ENCODE peak calls at places on chromosomes 7 and 10, in five cellular contexts. One of them, this sample, is unnamed. For H3K36me3, the result is how much of the 10 kb centered on the place peaks cover.

GRCh38 chr10:104299031-104299904 is 30.3 kb downstream of the GSTO2 start:
- DNase-seq in neuronal stem cell: no peak
- DNase-seq in HCT116: no peak
- DNase-seq in DND-41: no peak
- DNase-seq in heart left ventricle: no peak
- DNase-seq in this sample: no peak

GRCh38 chr7:34237493-34237849 is 332.1 kb downstream of the BMPER start:
- DNase-seq in neuronal stem cell: no peak
- DNase-seq in HCT116: no peak
- DNase-seq in DND-41: no peak
- DNase-seq in heart left ventricle: no peak
- DNase-seq in this sample: no peak

GRCh38 chr7:128830231-128831177 is at the start of gene FLNC:
- DNase-seq in neuronal stem cell: no peak
- DNase-seq in HCT116: no peak
- DNase-seq in DND-41: no peak
- DNase-seq in heart left ventricle: peak
- DNase-seq in this sample: peak

GRCh38 chr7:22154130-22154529 is 202.8 kb downstream of the RAPGEF5 start:
- DNase-seq in neuronal stem cell: peak
- DNase-seq in HCT116: no peak
- DNase-seq in DND-41: peak
- DNase-seq in heart left ventricle: no peak
- DNase-seq in this sample: no peak

GRCh38 chr10:104274762-104275721 is 6.1 kb downstream of the GSTO2 start:
- DNase-seq in neuronal stem cell: no peak
- DNase-seq in HCT116: peak
- DNase-seq in DND-41: no peak
- DNase-seq in heart left ventricle: no peak
- DNase-seq in this sample: no peak

GRCh38 chr10:95039281-95039680 is 30.0 kb downstream of the CYP2C8 start:
- DNase-seq in neuronal stem cell: no peak
- DNase-seq in HCT116: no peak
- DNase-seq in DND-41: no peak
- DNase-seq in heart left ventricle: no peak
- DNase-seq in this sample: no peak

GRCh38 chr10:89926736-89927135 is 225.3 kb downstream of the KIF20B start:
- DNase-seq in neuronal stem cell: no peak
- DNase-seq in HCT116: no peak
- DNase-seq in DND-41: no peak
- DNase-seq in heart left ventricle: no peak
- DNase-seq in this sample: no peak

GRCh38 chr10:78520737-78521430 is 487.2 kb downstream of the RPS24 start:
- DNase-seq in neuronal stem cell: no peak
- DNase-seq in HCT116: peak
- DNase-seq in DND-41: no peak
- DNase-seq in heart left ventricle: no peak
- DNase-seq in this sample: no peak

GRCh38 chr10:121490906-121491519 is 107.2 kb downstream of the FGFR2 start:
- DNase-seq in neuronal stem cell: no peak
- DNase-seq in HCT116: no peak
- DNase-seq in DND-41: no peak
- DNase-seq in heart left ventricle: peak
- DNase-seq in this sample: peak

GRCh38 chr7:867001-867405 is 9.4 kb upstream of the GET4 start:
- DNase-seq in neuronal stem cell: no peak
- DNase-seq in HCT116: no peak
- DNase-seq in DND-41: no peak
- DNase-seq in heart left ventricle: peak
- DNase-seq in this sample: peak
- H3K4me3 ChIP-seq in neuronal stem cell: peak
- H3K4me3 ChIP-seq in HCT116: no peak
- H3K4me3 ChIP-seq in DND-41: no peak
- H3K4me3 ChIP-seq in heart left ventricle: no peak
- H3K4me3 ChIP-seq in this sample: peak

GRCh38 chr10:96122824-96123223 is 7.3 kb upstream of the ZNF518A start:
- DNase-seq in neuronal stem cell: no peak
- DNase-seq in HCT116: no peak
- DNase-seq in DND-41: no peak
- DNase-seq in heart left ventricle: no peak
- DNase-seq in this sample: no peak
- H3K36me3 ChIP-seq in neuronal stem cell: under half
- H3K36me3 ChIP-seq in HCT116: under half
- H3K36me3 ChIP-seq in DND-41: under half
- H3K36me3 ChIP-seq in heart left ventricle: under half
- H3K36me3 ChIP-seq in this sample: under half

GRCh38 chr7:50564630-50565558 is at the start of gene DDC:
- DNase-seq in neuronal stem cell: no peak
- DNase-seq in HCT116: no peak
- DNase-seq in DND-41: no peak
- DNase-seq in heart left ventricle: no peak
- DNase-seq in this sample: no peak
- H3K4me3 ChIP-seq in neuronal stem cell: no peak
- H3K4me3 ChIP-seq in HCT116: no peak
- H3K4me3 ChIP-seq in DND-41: no peak
- H3K4me3 ChIP-seq in heart left ventricle: no peak
- H3K4me3 ChIP-seq in this sample: no peak

GRCh38 chr10:84900141-84900540 is 571.8 kb downstream of the CCSER2 start:
- DNase-seq in neuronal stem cell: no peak
- DNase-seq in HCT116: no peak
- DNase-seq in DND-41: no peak
- DNase-seq in heart left ventricle: no peak
- DNase-seq in this sample: no peak

GRCh38 chr10:84896909-84897308 is 568.5 kb downstream of the CCSER2 start:
- DNase-seq in neuronal stem cell: no peak
- DNase-seq in HCT116: no peak
- DNase-seq in DND-41: no peak
- DNase-seq in heart left ventricle: no peak
- DNase-seq in this sample: no peak

GRCh38 chr10:84903320-84903719 is 574.9 kb downstream of the CCSER2 start:
- DNase-seq in neuronal stem cell: no peak
- DNase-seq in HCT116: no peak
- DNase-seq in DND-41: no peak
- DNase-seq in heart left ventricle: no peak
- DNase-seq in this sample: no peak

GRCh38 chr10:84902549-84902948 is 574.2 kb downstream of the CCSER2 start:
- DNase-seq in neuronal stem cell: no peak
- DNase-seq in HCT116: no peak
- DNase-seq in DND-41: no peak
- DNase-seq in heart left ventricle: no peak
- DNase-seq in this sample: no peak

GRCh38 chr10:84901885-84902284 is 573.5 kb downstream of the CCSER2 start:
- DNase-seq in neuronal stem cell: no peak
- DNase-seq in HCT116: no peak
- DNase-seq in DND-41: no peak
- DNase-seq in heart left ventricle: no peak
- DNase-seq in this sample: no peak
- H3K36me3 ChIP-seq in neuronal stem cell: under half
- H3K36me3 ChIP-seq in HCT116: under half
- H3K36me3 ChIP-seq in DND-41: under half
- H3K36me3 ChIP-seq in heart left ventricle: under half
- H3K36me3 ChIP-seq in this sample: under half

GRCh38 chr7:55574062-55574717 is 1.9 kb upstream of the VOPP1 start:
- DNase-seq in neuronal stem cell: no peak
- DNase-seq in HCT116: no peak
- DNase-seq in DND-41: no peak
- DNase-seq in heart left ventricle: no peak
- DNase-seq in this sample: no peak

GRCh38 chr7:55573234-55573504 is 867 bp upstream of the VOPP1 start:
- DNase-seq in neuronal stem cell: no peak
- DNase-seq in HCT116: no peak
- DNase-seq in DND-41: no peak
- DNase-seq in heart left ventricle: no peak
- DNase-seq in this sample: no peak

GRCh38 chr7:55575098-55575497 is 2.8 kb upstream of the VOPP1 start:
- DNase-seq in neuronal stem cell: no peak
- DNase-seq in HCT116: no peak
- DNase-seq in DND-41: no peak
- DNase-seq in heart left ventricle: no peak
- DNase-seq in this sample: no peak

GRCh38 chr7:55572378-55573233 is at the start of gene VOPP1:
- DNase-seq in neuronal stem cell: peak
- DNase-seq in HCT116: no peak
- DNase-seq in DND-41: peak
- DNase-seq in heart left ventricle: peak
- DNase-seq in this sample: peak

DNA sequence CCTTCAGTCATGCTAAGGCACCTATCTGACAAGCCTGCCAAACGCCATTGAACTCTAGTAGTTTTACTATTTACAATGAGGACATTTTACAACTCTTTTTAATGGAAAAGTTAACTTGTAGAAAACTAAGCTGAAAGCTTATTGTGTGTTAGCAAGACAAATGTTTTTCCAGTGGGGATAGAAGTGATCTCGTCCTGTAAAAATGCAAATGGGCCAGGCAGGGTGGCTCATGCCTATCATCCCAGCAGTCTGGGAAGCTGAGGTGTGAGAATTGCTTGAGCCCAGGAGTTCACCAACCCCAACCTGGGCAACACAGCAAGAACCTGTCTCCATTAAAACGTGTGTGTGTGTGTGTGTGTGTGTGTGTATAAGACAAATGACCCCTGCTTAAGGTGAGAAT is 1.2 kb upstream of the VOPP1 start:
- DNase-seq in neuronal stem cell: no peak
- DNase-seq in HCT116: no peak
- DNase-seq in DND-41: no peak
- DNase-seq in heart left ventricle: no peak
- DNase-seq in this sample: no peak
- H3K4me3 ChIP-seq in neuronal stem cell: no peak
- H3K4me3 ChIP-seq in HCT116: no peak
- H3K4me3 ChIP-seq in DND-41: no peak
- H3K4me3 ChIP-seq in heart left ventricle: no peak
- H3K4me3 ChIP-seq in this sample: no peak

GRCh38 chr10:119853584-119853983 is 19.1 kb downstream of the MCMBP start:
- DNase-seq in neuronal stem cell: no peak
- DNase-seq in HCT116: no peak
- DNase-seq in DND-41: no peak
- DNase-seq in heart left ventricle: no peak
- DNase-seq in this sample: no peak
- H3K36me3 ChIP-seq in neuronal stem cell: half or more
- H3K36me3 ChIP-seq in HCT116: half or more
- H3K36me3 ChIP-seq in DND-41: half or more
- H3K36me3 ChIP-seq in heart left ventricle: half or more
- H3K36me3 ChIP-seq in this sample: under half

DNA sequence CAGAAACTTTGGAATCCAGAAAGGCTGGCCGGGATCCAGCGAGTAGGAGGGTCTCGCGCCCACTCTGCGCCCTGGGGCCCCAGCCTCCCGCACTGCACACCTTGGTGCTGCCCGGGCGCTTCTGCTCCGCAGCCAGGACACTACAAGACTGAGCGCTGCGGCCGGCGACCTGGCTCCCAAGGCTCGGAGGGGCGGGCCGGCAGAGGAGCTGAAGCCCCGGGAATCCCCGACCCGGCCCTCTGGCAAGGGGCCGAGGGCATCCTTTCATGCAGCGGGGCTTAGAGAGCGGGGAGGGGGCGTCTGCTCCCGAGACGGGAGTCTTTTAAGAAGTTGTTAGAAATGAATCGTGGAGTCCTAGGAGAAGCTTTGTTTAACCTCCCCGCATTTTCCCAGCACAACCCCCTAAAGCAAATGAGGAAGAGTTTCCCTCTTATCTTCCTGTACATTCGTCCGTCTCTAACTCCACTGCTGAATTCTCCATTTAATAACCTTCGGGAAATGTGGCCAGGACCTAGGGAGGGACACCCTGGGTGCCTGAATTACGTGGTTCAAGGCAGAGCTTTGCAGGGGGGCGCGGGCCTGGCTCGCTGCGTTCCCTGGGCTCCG is 1.1 kb downstream of the VWC2 start:
- DNase-seq in neuronal stem cell: peak
- DNase-seq in HCT116: no peak
- DNase-seq in DND-41: no peak
- DNase-seq in heart left ventricle: no peak
- DNase-seq in this sample: no peak
- H3K4me3 ChIP-seq in neuronal stem cell: peak
- H3K4me3 ChIP-seq in HCT116: no peak
- H3K4me3 ChIP-seq in DND-41: no peak
- H3K4me3 ChIP-seq in heart left ventricle: peak
- H3K4me3 ChIP-seq in this sample: peak

GRCh38 chr7:155270876-155271275 is 26.8 kb upstream of the INSIG1 start:
- DNase-seq in neuronal stem cell: no peak
- DNase-seq in HCT116: no peak
- DNase-seq in DND-41: no peak
- DNase-seq in heart left ventricle: no peak
- DNase-seq in this sample: no peak
- H3K36me3 ChIP-seq in neuronal stem cell: under half
- H3K36me3 ChIP-seq in HCT116: under half
- H3K36me3 ChIP-seq in DND-41: under half
- H3K36me3 ChIP-seq in heart left ventricle: under half
- H3K36me3 ChIP-seq in this sample: under half

DNA sequence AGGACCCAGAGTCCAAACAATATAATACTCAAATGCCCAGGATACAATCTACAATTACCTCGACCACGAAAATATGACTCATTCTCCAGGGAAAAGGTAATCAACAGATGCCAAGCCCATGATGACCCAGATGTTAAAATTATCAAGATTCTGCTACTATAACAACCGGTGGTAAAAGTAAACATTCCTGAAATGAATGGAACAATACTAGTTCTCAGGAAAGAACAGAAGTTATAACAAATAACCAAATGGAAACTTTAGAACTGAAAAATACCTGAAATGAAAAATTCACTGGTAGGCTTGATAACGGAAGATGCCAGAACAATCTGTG is 34.1 kb upstream of the GUSB start:
- DNase-seq in neuronal stem cell: no peak
- DNase-seq in HCT116: no peak
- DNase-seq in DND-41: no peak
- DNase-seq in heart left ventricle: no peak
- DNase-seq in this sample: no peak
- H3K4me3 ChIP-seq in neuronal stem cell: no peak
- H3K4me3 ChIP-seq in HCT116: no peak
- H3K4me3 ChIP-seq in DND-41: no peak
- H3K4me3 ChIP-seq in heart left ventricle: no peak
- H3K4me3 ChIP-seq in this sample: no peak